ENCODE peak calls at places on chromosomes 4 and X, in nine cellular contexts. G is left cardiac atrium, Q is prostate gland, V is GM03348, J is PC-9, L is colonic mucosa, M is Caco-2, U is amniotic stem cell, C is fibroblast of pulmonary artery. S is an unnamed sample.

GRCh38 chrX:66004928-66005831 is 34.7 kb downstream of the VSIG4 start:
- DNase-seq in L (no peak), G (no peak), U (no peak), J (no peak), C (no peak), V (no peak), M (no peak), Q (no peak), S (no peak)

GRCh38 chr4:107243141-107243779 is 207.1 kb upstream of the DKK2 start:
- DNase-seq in V (peak), C (no peak), M (no peak), J (no peak), G (no peak), L (peak), U (no peak), Q (no peak), S (peak)

GRCh38 chr4:53494851-53495250 is 96.4 kb downstream of the LNX1 start:
- DNase-seq in V (no peak), J (no peak), M (no peak), Q (no peak), U (no peak), C (no peak), G (no peak), L (no peak), S (peak)

GRCh38 chr4:172850838-172851237 is 317.8 kb upstream of the GALNT7 start:
- DNase-seq in C (peak), U (peak), J (no peak), G (no peak), V (peak), L (no peak), M (no peak), Q (no peak), S (peak)

GRCh38 chrX:104284407-104285000 is 29.8 kb upstream of the ESX1 start:
- DNase-seq in V (peak), U (no peak), J (no peak), M (no peak), G (no peak), C (no peak), L (no peak), Q (no peak), S (no peak)

GRCh38 chrX:97260679-97261078 is 377.0 kb downstream of the RPA4 start:
- DNase-seq in L (no peak), Q (no peak), J (no peak), V (no peak), C (no peak), U (no peak), M (no peak), G (no peak), S (no peak)

GRCh38 chr4:102427599-102427998 is 73.6 kb upstream of the NFKB1 start:
- DNase-seq in G (no peak), Q (no peak), M (no peak), V (no peak), L (no peak), U (no peak), J (no peak), C (no peak), S (no peak)

GRCh38 chrX:101550825-101551767 is 749 bp downstream of the ARMCX1 start:
- DNase-seq in G (peak), C (peak), M (no peak), U (no peak), Q (peak), V (peak), L (peak), J (no peak), S (peak)

GRCh38 chrX:46587158-46587557 is 13.6 kb downstream of the CHST7 start:
- DNase-seq in M (no peak), U (peak), C (peak), L (no peak), G (no peak), V (peak), J (no peak), Q (no peak), S (no peak)

S was measured in foreskin fibroblast.